ENCODE peak calls at places on chromosomes 5 and 9, in six cellular contexts. F is CD8-positive, alpha-beta T cell; C is A549; P is adrenal gland; R is foreskin fibroblast; H is ovary. K is an unnamed sample.
A peak's percentile ranks its signal among the peaks of the same experiment; 100 is the strongest.

GRCh38 chr9:6484210-6484609 is 71.2 kb downstream of the UHRF2 start:
- DNase-seq in H (no peak), R (no peak), C (no peak), F (no peak), P (no peak), K (no peak)

GRCh38 chr9:101307041-101307440 is 77.8 kb downstream of the BAAT start:
- DNase-seq in C (no peak), P (peak; percentile 25), F (no peak), R (no peak), H (no peak), K (no peak)

GRCh38 chr5:157761690-157762611 is 18.4 kb downstream of the LSM11 start:
- DNase-seq in H (no peak), F (no peak), C (peak; percentile 67), R (peak; percentile 76), P (peak; percentile 64), K (peak; percentile 42)

GRCh38 chr5:135254183-135254582 is 144.8 kb downstream of the MACROH2A1 start:
- DNase-seq in C (no peak), R (no peak), H (no peak), F (no peak), P (no peak), K (no peak)

GRCh38 chr5:128674837-128675446 is 136.9 kb upstream of the FBN2 start:
- DNase-seq in F (no peak), P (peak; percentile 70), R (peak; percentile 85), C (peak; percentile 52), H (no peak), K (peak; percentile 11)

GRCh38 chr5:142915840-142916424 is 145.8 kb downstream of the ARHGAP26 start:
- DNase-seq in P (peak; percentile 29), R (peak; percentile 49), C (peak; percentile 63), F (no peak), H (no peak), K (no peak)

GRCh38 chr5:135327429-135328127 is 71.5 kb downstream of the MACROH2A1 start:
- DNase-seq in H (no peak), P (no peak), R (no peak), F (no peak), C (no peak), K (no peak)

GRCh38 chr5:149803641-149804468 is 73.7 kb downstream of the PPARGC1B start:
- DNase-seq in R (no peak), C (no peak), F (no peak), P (no peak), H (peak; percentile 54), K (no peak)

GRCh38 chr9:19699757-19700156 is 89.1 kb downstream of the SLC24A2 start:
- DNase-seq in F (no peak), P (no peak), C (no peak), R (no peak), H (no peak), K (no peak)

GRCh38 chr9:14899815-14900193 is 10.4 kb downstream of the FREM1 start:
- DNase-seq in H (no peak), P (no peak), F (no peak), R (no peak), C (no peak), K (no peak)

GRCh38 chr9:15176821-15177220 is 130.2 kb downstream of the TTC39B start:
- DNase-seq in C (no peak), H (no peak), R (no peak), P (no peak), F (no peak), K (no peak)

GRCh38 chr9:98146101-98146991 is 27.3 kb upstream of the TRIM14 start:
- DNase-seq in F (no peak), P (peak; percentile 62), C (peak; percentile 68), H (no peak), R (peak; percentile 67), K (peak; percentile 5)

GRCh38 chr9:12726795-12727194 is 33.6 kb downstream of the TYRP1 start:
- DNase-seq in P (no peak), H (no peak), F (no peak), C (no peak), R (no peak), K (no peak)

GRCh38 chr5:142304013-142304701 is 20.7 kb downstream of the SPRY4 start:
- DNase-seq in F (no peak), C (no peak), R (peak; percentile 60), H (no peak), P (no peak), K (no peak)

GRCh38 chr5:82107277-82107676 is 135.5 kb downstream of the ATG10 start:
- DNase-seq in F (no peak), C (peak; percentile 40), P (no peak), H (no peak), R (peak; percentile 58), K (no peak)

GRCh38 chr5:144404021-144404420 is 233.3 kb downstream of the KCTD16 start:
- DNase-seq in R (no peak), H (no peak), C (no peak), P (no peak), F (no peak), K (no peak)

GRCh38 chr9:134049236-134049635 is 18.6 kb downstream of the BRD3 start:
- DNase-seq in R (no peak), F (no peak), H (no peak), C (no peak), P (peak; percentile 83), K (no peak)

GRCh38 chr9:130825051-130825651 is 9.9 kb upstream of the ABL1 start:
- DNase-seq in H (peak; percentile 63), P (no peak), R (peak; percentile 76), F (no peak), C (no peak), K (no peak)

GRCh38 chr9:89274838-89275237 is 36.2 kb upstream of the CKS2 start:
- DNase-seq in H (no peak), R (peak; percentile 90), C (no peak), F (no peak), P (no peak), K (peak; percentile 99)

GRCh38 chr9:23342296-23342695 is 483.7 kb downstream of the ELAVL2 start:
- DNase-seq in F (no peak), R (no peak), H (no peak), C (no peak), P (peak; percentile 4), K (no peak)

GRCh38 chr9:97632406-97632991 is 669 bp downstream of the TSTD2 start:
- DNase-seq in F (no peak), C (no peak), R (peak; percentile 87), H (no peak), P (peak; percentile 82), K (peak; percentile 50)

GRCh38 chr5:34045996-34046395 is 3.0 kb upstream of the C1QTNF3 start:
- DNase-seq in F (no peak), R (peak; percentile 80), H (no peak), P (no peak), C (peak; percentile 22), K (no peak)

GRCh38 chr5:160133918-160134304 is 14.7 kb upstream of the PWWP2A start:
- DNase-seq in C (no peak), F (no peak), R (no peak), P (no peak), H (no peak), K (no peak)

GRCh38 chr5:160134332-160134731 is 15.1 kb upstream of the PWWP2A start:
- DNase-seq in F (no peak), R (no peak), H (no peak), P (no peak), C (no peak), K (no peak)

GRCh38 chr5:160128632-160129031 is 9.4 kb upstream of the PWWP2A start:
- DNase-seq in F (no peak), H (no peak), P (no peak), C (no peak), R (no peak), K (no peak)

GRCh38 chr5:160129841-160130240 is 10.6 kb upstream of the PWWP2A start:
- DNase-seq in F (no peak), C (no peak), H (no peak), P (no peak), R (peak; percentile 16), K (no peak)

DNA sequence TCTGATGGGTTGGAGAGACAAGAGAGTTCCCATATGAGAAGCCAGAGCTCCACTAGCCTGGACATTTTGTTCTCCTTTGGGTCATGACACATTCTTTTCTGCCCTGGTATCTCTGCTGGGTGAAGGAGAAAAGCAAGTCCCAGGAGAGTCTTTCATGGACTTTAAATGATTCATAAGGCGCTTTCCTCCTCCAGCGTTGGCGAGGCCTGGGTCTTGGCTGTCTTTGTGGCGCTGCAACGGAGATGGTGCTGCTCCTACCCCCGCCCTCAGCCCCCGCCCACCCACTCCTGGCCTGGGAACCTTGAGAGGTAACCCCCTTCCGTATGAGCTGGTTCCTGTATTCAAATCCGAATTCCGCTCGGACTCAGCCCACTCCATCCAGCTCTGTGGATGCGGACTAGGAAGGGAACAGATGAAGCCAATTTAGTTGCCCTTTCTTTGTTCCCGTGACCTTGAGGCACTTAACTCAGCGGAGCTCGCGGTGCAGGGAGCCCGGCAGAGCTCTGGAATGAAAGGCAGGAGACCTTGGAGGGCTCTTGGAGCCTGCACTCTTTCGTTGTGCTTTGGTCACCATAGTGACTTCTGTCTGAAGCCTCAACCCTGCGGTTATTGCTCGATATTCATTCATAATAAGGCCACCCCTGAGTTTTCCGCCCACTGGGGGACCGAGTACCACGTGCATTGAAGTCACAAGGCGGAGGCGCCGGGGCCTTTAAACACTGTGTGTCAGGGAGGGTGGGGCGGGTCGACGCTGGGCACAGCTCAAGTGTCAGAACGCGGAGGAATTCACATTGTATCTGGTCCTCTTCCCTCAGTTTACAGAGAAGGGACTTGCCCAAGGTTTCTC is 14.0 kb upstream of the PWWP2A start:
- DNase-seq in C (no peak), F (no peak), R (peak; percentile 42), P (peak; percentile 68), H (peak; percentile 53), K (no peak)
- H3K4me3 ChIP-seq in C (no peak overlapping the region), F (no peak overlapping the region), R (no peak overlapping the region), P (no peak overlapping the region), H (no peak overlapping the region), K (no peak overlapping the region)

GRCh38 chr5:56091664-56092063 is 96.9 kb upstream of the IL6ST start:
- DNase-seq in C (no peak), R (no peak), F (no peak), P (no peak), H (no peak), K (no peak)
- H3K4me3 ChIP-seq in C (no peak overlapping the region), R (no peak overlapping the region), F (no peak overlapping the region), P (no peak overlapping the region), H (no peak overlapping the region), K (no peak overlapping the region)

DNA sequence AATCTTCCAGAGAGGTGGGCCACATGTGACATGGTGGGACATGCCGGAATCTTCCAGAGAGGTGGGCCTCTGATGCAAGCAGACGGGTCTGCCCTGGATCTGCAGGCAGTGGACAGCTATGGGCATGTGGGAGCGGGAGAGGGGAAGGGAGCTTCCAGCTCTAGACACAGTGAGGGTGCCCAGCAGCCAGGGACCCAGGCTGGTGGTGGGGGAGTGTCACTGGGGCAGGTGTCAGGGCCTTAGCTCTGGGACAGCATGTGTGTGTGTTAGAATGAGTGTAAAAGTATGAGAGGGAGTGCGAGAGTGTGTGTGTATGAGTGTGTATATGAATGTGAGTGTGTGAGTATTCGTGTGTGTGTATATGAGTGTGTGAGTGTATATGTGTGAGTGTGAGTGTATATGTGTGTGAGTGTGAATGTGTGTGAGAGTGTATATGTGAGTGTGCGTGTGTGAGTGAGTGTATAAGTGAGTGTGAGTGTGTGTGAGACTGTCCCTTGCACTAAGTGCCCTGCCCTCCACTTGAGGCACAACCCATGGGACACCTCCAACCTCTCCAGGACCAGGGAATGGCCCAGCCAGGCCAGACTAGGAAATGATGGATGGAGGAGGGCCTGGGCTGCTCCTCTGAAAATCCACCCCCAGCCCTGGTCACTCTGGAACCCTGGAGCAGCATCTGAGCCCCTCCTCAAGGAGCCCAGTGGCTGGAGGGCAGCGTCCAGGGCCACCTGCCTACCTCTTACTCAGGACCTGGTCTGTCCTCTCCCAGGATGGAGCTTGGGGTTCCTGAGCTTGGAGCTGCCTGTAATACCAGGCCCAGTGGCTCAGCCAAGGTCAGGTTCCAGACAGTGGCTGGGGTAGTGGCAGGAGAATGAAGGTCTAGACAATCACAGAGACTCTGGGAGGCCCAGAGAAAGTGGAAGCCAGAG is 122.2 kb downstream of the C9orf50 start:
- DNase-seq in C (no peak), F (no peak), R (no peak), H (no peak), P (peak; percentile 50), K (no peak)
- H3K4me3 ChIP-seq in C (peak overlapping the region; percentile 63), F (no peak overlapping the region), R (peak overlapping the region; percentile 85), H (no peak overlapping the region), P (no peak overlapping the region), K (peak overlapping the region; percentile 73)

GRCh38 chr9:33142531-33142930 is 24.6 kb downstream of the B4GALT1 start:
- DNase-seq in R (no peak), P (no peak), F (no peak), C (no peak), H (no peak), K (no peak)
- H3K4me3 ChIP-seq in R (no peak overlapping the region), P (no peak overlapping the region), F (no peak overlapping the region), C (no peak overlapping the region), H (no peak overlapping the region), K (no peak overlapping the region)

K was measured in AG09309.